ENCODE peak calls at places on chromosomes 2 and 18, in nine cellular contexts. V, W, I, J, C, D, O, S and A are unnamed samples.
A peak's percentile ranks its signal among the peaks of the same experiment; 100 is the strongest.

GRCh38 chr2:134452042-134452733 is 198.3 kb downstream of the MGAT5 start:
- DNase-seq in V (no peak), W (no peak), I (no peak), J (no peak), C (no peak), D (no peak), O (no peak), S (no peak), A (no peak)

GRCh38 chr2:238700122-238700457 is 147.8 kb upstream of the TWIST2 start:
- DNase-seq in V (no peak), W (peak; percentile 42), I (no peak), J (peak; percentile 34), C (peak; percentile 82), D (peak; percentile 12), O (no peak), S (no peak), A (no peak)

GRCh38 chr2:3100386-3100785 is 277.2 kb downstream of the EIPR1 start:
- DNase-seq in V (no peak), W (no peak), I (no peak), J (no peak), C (no peak), D (no peak), O (no peak), S (no peak), A (no peak)

GRCh38 chr2:118509319-118510016 is 338.0 kb downstream of the EN1 start:
- DNase-seq in V (no peak), W (no peak), I (no peak), J (no peak), C (no peak), D (no peak), O (no peak), S (no peak), A (no peak)

GRCh38 chr18:48949606-48950535 is 894 bp downstream of the SMAD7 start:
- DNase-seq in V (no peak), W (peak; percentile 62), I (peak; percentile 69), J (no peak), C (peak; percentile 71), D (no peak), O (peak; percentile 71), S (peak; percentile 90), A (peak; percentile 68)

GRCh38 chr2:2253139-2254016 is 77.7 kb downstream of the MYT1L start:
- DNase-seq in V (no peak), W (no peak), I (no peak), J (no peak), C (peak; percentile 10), D (no peak), O (no peak), S (no peak), A (no peak)

GRCh38 chr2:211671977-211672376 is 866.6 kb downstream of the ERBB4 start:
- DNase-seq in V (no peak), W (no peak), I (no peak), J (no peak), C (no peak), D (no peak), O (no peak), S (no peak), A (no peak)

GRCh38 chr2:169354244-169354643 is 8.1 kb downstream of the LRP2 start:
- DNase-seq in V (no peak), W (no peak), I (no peak), J (no peak), C (no peak), D (no peak), O (no peak), S (no peak), A (no peak)

GRCh38 chr2:47091118-47091517 is 64.0 kb downstream of the STPG4 start:
- DNase-seq in V (no peak), W (peak; percentile 58), I (no peak), J (peak; percentile 33), C (no peak), D (no peak), O (no peak), S (no peak), A (no peak)

GRCh38 chr18:13217466-13217961 is 1.0 kb upstream of the LDLRAD4 start:
- DNase-seq in V (no peak), W (no peak), I (peak; percentile 70), J (peak; percentile 18), C (no peak), D (no peak), O (peak; percentile 80), S (peak; percentile 67), A (peak; percentile 48)

GRCh38 chr2:149019768-149020167 is 18.7 kb upstream of the LYPD6B start:
- DNase-seq in V (no peak), W (no peak), I (no peak), J (no peak), C (peak; percentile 57), D (no peak), O (no peak), S (no peak), A (no peak)

GRCh38 chr2:85599468-85600234 is 2.8 kb downstream of the TMEM150A start:
- DNase-seq in V (no peak), W (no peak), I (no peak), J (no peak), C (no peak), D (no peak), O (no peak), S (no peak), A (no peak)

GRCh38 chr2:106065268-106065982 is 128.7 kb downstream of the UXS1 start:
- DNase-seq in V (no peak), W (no peak), I (no peak), J (no peak), C (peak; percentile 24), D (no peak), O (peak; percentile 83), S (peak; percentile 47), A (no peak)

GRCh38 chr2:106068415-106068814 is 125.7 kb downstream of the UXS1 start:
- DNase-seq in V (no peak), W (peak; percentile 28), I (no peak), J (no peak), C (peak; percentile 10), D (no peak), O (no peak), S (no peak), A (peak; percentile 12)

GRCh38 chr2:106070181-106070580 is 123.9 kb downstream of the UXS1 start:
- DNase-seq in V (no peak), W (no peak), I (no peak), J (no peak), C (peak; percentile 9), D (no peak), O (no peak), S (peak; percentile 14), A (no peak)

GRCh38 chr2:106062627-106063026 is 131.5 kb downstream of the UXS1 start:
- DNase-seq in V (no peak), W (no peak), I (no peak), J (no peak), C (no peak), D (peak; percentile 73), O (no peak), S (no peak), A (no peak)

GRCh38 chr2:106065983-106066826 is 127.9 kb downstream of the UXS1 start:
- DNase-seq in V (no peak), W (no peak), I (no peak), J (no peak), C (peak; percentile 28), D (no peak), O (peak; percentile 21), S (peak; percentile 88), A (no peak)
- H3K4me3 ChIP-seq in V (no peak overlapping the region), W (no peak overlapping the region), I (no peak overlapping the region), J (peak overlapping the region; percentile 23), C (peak overlapping the region; percentile 30), D (peak overlapping the region; percentile 57), O (no peak overlapping the region), S (peak overlapping the region; percentile 83), A (no peak overlapping the region)

DNA sequence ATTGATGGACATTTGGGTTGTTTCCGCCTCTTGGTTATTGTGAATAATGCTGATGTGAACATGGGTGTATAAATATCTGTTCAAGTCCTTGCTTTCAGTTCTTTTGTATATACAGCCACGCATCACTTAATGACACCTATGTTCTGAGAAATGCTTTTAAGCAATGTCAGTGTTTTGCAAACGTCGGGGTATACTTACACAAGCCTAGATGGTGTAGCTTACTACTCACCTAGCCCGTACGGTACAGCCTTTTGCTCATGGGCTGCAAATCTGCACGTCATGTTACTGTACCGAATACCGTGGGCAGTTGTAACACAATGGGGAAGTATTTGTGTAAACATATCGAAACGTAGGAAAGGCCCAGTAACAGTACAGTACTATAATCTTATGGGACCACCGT is 12.3 kb downstream of the RALB start:
- DNase-seq in V (no peak), W (no peak), I (no peak), J (no peak), C (no peak), D (no peak), O (no peak), S (no peak), A (no peak)
- H3K4me1 ChIP-seq in V (peaks cover 10% of the 10 kb centered on the region), W (peaks cover 2% of the 10 kb centered on the region), I (no peaks in the 10 kb centered on the region), J (peaks cover 12% of the 10 kb centered on the region), C (peaks cover 32% of the 10 kb centered on the region), D (no peaks in the 10 kb centered on the region), O (no peaks in the 10 kb centered on the region), S (peaks cover 3% of the 10 kb centered on the region), A (peaks cover 7% of the 10 kb centered on the region)

DNA sequence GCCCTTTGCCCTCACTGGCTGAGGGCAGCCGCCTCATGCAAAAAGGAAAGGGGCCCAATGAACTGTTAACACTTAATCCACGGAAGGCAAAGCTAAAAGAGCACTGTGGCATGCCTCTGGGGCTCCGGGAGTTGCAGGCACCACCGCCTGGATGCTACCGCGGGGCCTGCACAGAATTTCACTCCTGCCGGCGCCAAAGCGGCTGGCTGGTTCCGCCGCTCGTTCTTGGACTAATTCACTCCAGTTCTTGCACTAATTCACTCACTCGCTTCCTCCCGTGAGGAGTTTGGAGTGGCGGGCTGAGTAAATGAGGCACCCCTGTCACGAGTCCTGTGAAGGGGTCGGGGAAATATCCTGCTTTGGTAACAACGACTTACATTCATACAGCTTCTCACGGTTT is 14.0 kb upstream of the MAPK4 start:
- DNase-seq in V (no peak), W (no peak), I (no peak), J (no peak), C (no peak), D (no peak), O (no peak), S (no peak), A (no peak)
- H3K4me3 ChIP-seq in V (no peak overlapping the region), W (no peak overlapping the region), I (no peak overlapping the region), J (no peak overlapping the region), C (no peak overlapping the region), D (no peak overlapping the region), O (no peak overlapping the region), S (no peak overlapping the region), A (no peak overlapping the region)

GRCh38 chr2:128301501-128301966 is 17.1 kb downstream of the HS6ST1 start:
- DNase-seq in V (no peak), W (peak; percentile 94), I (no peak), J (peak; percentile 98), C (no peak), D (no peak), O (no peak), S (no peak), A (no peak)
- H3K4me1 ChIP-seq in V (peaks cover 46% of the 10 kb centered on the region), W (peaks cover 37% of the 10 kb centered on the region), I (no peaks in the 10 kb centered on the region), J (peaks cover 41% of the 10 kb centered on the region), C (peaks cover 36% of the 10 kb centered on the region), D (no peaks in the 10 kb centered on the region), O (peaks cover 77% of the 10 kb centered on the region), S (peaks cover 23% of the 10 kb centered on the region), A (peaks cover 21% of the 10 kb centered on the region)

GRCh38 chr2:30222636-30223360 is 8.5 kb upstream of the LBH start:
- DNase-seq in V (no peak), W (no peak), I (no peak), J (no peak), C (no peak), D (no peak), O (no peak), S (no peak), A (peak; percentile 75)
- H3K4me3 ChIP-seq in V (no peak overlapping the region), W (no peak overlapping the region), I (no peak overlapping the region), J (no peak overlapping the region), C (no peak overlapping the region), D (no peak overlapping the region), O (no peak overlapping the region), S (no peak overlapping the region), A (no peak overlapping the region)